ENCODE peak calls at places on chromosomes 6 and 20, in seven cellular contexts. C, T, F, X, K, W and U are unnamed samples.

GRCh38 chr20:4545526-4545925 is 176.2 kb upstream of the PRND start:
- DNase-seq in C (no peak), T (no peak), F (no peak), X (no peak), K (no peak), W (no peak), U (no peak)

GRCh38 chr6:69069881-69070280 is 434.8 kb downstream of the ADGRB3 start:
- DNase-seq in C (no peak), T (no peak), F (no peak), X (no peak), K (no peak), W (no peak), U (no peak)

GRCh38 chr6:21438237-21438985 is 155.1 kb upstream of the SOX4 start:
- DNase-seq in C (no peak), T (no peak), F (no peak), X (no peak), K (no peak), W (no peak), U (no peak)

GRCh38 chr6:63493557-63493956 is 78.7 kb upstream of the LOC128125822 start:
- DNase-seq in C (no peak), T (no peak), F (peak), X (no peak), K (no peak), W (no peak), U (no peak)

GRCh38 chr6:169812257-169812644 is 60.8 kb downstream of the ERMARD start:
- DNase-seq in C (no peak), T (no peak), F (no peak), X (no peak), K (no peak), W (no peak), U (no peak)

GRCh38 chr6:111925296-111925695 is 52.0 kb upstream of the FYN start:
- DNase-seq in C (peak), T (no peak), F (no peak), X (no peak), K (no peak), W (no peak), U (no peak)

GRCh38 chr20:10837901-10838300 is 164.1 kb upstream of the JAG1 start:
- DNase-seq in C (no peak), T (no peak), F (no peak), X (no peak), K (no peak), W (no peak), U (no peak)

GRCh38 chr20:3222635-3223600 is 13.6 kb downstream of the ITPA start:
- DNase-seq in C (no peak), T (no peak), F (peak), X (no peak), K (peak), W (no peak), U (peak)

GRCh38 chr6:1850581-1851157 is 241.0 kb downstream of the FOXC1 start:
- DNase-seq in C (no peak), T (no peak), F (no peak), X (no peak), K (no peak), W (no peak), U (no peak)

GRCh38 chr6:107187630-107188029 is 72.3 kb upstream of the BEND3 start:
- DNase-seq in C (no peak), T (no peak), F (no peak), X (no peak), K (no peak), W (no peak), U (no peak)

GRCh38 chr20:61768926-61769832 is 296.5 kb downstream of the TAF4 start:
- DNase-seq in C (no peak), T (no peak), F (no peak), X (peak), K (no peak), W (no peak), U (peak)

GRCh38 chr20:10707070-10707469 is 33.3 kb upstream of the JAG1 start:
- DNase-seq in C (no peak), T (no peak), F (no peak), X (no peak), K (no peak), W (no peak), U (no peak)

GRCh38 chr6:119602215-119603178 is 252.9 kb upstream of the MAN1A1 start:
- DNase-seq in C (no peak), T (no peak), F (no peak), X (no peak), K (no peak), W (no peak), U (no peak)

GRCh38 chr20:1154224-1154623 is 30.6 kb downstream of the TMEM74B start:
- DNase-seq in C (no peak), T (no peak), F (no peak), X (no peak), K (no peak), W (no peak), U (no peak)

GRCh38 chr6:5606546-5606945 is 345.2 kb downstream of the FARS2 start:
- DNase-seq in C (no peak), T (no peak), F (no peak), X (no peak), K (no peak), W (no peak), U (no peak)

GRCh38 chr20:57661201-57662027 is 41.2 kb upstream of the ZBP1 start:
- DNase-seq in C (no peak), T (peak), F (no peak), X (peak), K (no peak), W (peak), U (peak)

GRCh38 chr20:19806806-19807691 is 49.0 kb downstream of the RIN2 start:
- DNase-seq in C (no peak), T (no peak), F (peak), X (no peak), K (peak), W (no peak), U (no peak)

GRCh38 chr20:24502184-24502583 is 32.8 kb downstream of the SYNDIG1 start:
- DNase-seq in C (peak), T (no peak), F (peak), X (peak), K (peak), W (no peak), U (no peak)

GRCh38 chr6:89080281-89081128 is at the start of gene PNRC1:
- DNase-seq in C (peak), T (peak), F (peak), X (peak), K (peak), W (peak), U (peak)
- TF ChIP-seq CTCF in C (no peak), T (peak), F (no peak), X (no peak), K (no peak), W (no peak), U (no peak)

GRCh38 chr6:88871498-88871897 is 91.9 kb downstream of the RNGTT start:
- DNase-seq in C (no peak), T (no peak), F (no peak), X (no peak), K (no peak), W (no peak), U (no peak)

GRCh38 chr6:88868559-88868860 is 94.9 kb downstream of the RNGTT start:
- DNase-seq in C (no peak), T (no peak), F (no peak), X (no peak), K (no peak), W (no peak), U (no peak)

GRCh38 chr6:88870728-88871330 is 92.6 kb downstream of the RNGTT start:
- DNase-seq in C (no peak), T (no peak), F (peak), X (no peak), K (peak), W (no peak), U (peak)

GRCh38 chr6:88867841-88868558 is 95.4 kb downstream of the RNGTT start:
- DNase-seq in C (no peak), T (no peak), F (peak), X (no peak), K (no peak), W (no peak), U (no peak)

GRCh38 chr6:88869263-88870023 is 94.0 kb downstream of the RNGTT start:
- DNase-seq in C (peak), T (no peak), F (no peak), X (no peak), K (no peak), W (no peak), U (no peak)
- H3K4me3 ChIP-seq in C (no peak), T (no peak), F (no peak), X (no peak), K (no peak), W (no peak), U (no peak)

DNA sequence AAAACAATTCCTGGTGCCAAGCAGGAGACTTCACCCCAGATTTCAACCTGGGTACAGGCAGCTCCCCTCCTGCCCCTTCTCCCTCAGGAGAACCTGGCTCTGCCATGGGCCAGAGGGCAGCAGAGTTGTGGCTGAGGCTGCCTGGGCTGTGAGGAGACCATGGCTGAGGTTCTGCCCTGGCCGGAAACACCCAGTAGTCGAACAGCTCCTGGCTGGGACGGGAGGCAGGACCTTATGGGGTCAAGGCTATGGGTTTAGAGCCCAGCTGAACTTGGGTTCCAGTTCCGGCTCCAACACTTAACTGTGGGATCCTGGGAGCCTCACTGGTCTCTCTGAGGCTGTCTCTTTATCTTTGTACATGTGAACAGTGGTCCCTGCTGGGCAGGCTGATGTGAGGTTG is 8.5 kb downstream of the C6orf132 start:
- DNase-seq in C (no peak), T (no peak), F (no peak), X (no peak), K (no peak), W (no peak), U (no peak)
- TF ChIP-seq CTCF in C (no peak), T (no peak), F (no peak), X (no peak), K (no peak), W (no peak), U (no peak)

GRCh38 chr20:33685328-33686007 is 717 bp downstream of the E2F1 start:
- DNase-seq in C (no peak), T (no peak), F (peak), X (no peak), K (no peak), W (no peak), U (peak)

GRCh38 chr20:33687370-33687915 is 1.3 kb upstream of the E2F1 start:
- DNase-seq in C (no peak), T (no peak), F (no peak), X (no peak), K (no peak), W (no peak), U (no peak)

GRCh38 chr20:33686008-33686983 is at the start of gene E2F1:
- DNase-seq in C (peak), T (peak), F (peak), X (peak), K (peak), W (peak), U (peak)

GRCh38 chr20:33687993-33688937 is 2.1 kb upstream of the E2F1 start:
- DNase-seq in C (no peak), T (no peak), F (no peak), X (no peak), K (no peak), W (no peak), U (no peak)

DNA sequence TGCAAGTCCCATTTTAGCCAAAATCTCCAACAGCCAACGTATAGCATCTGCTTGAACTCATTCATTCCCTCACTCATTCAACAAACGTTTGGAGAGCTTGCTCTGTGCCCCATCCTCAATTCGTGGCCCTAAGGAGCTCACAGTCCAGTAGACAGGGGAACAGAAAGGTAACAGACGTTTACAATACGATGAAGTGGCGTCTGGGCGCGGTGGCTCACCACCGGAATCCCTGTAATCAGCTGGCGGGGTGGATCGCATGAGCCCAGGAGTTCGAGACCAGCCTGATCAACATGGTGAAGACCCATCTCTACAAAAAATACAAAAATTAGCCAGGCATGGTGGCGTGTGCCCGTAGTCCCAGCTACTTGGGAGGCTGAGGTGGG is 790 bp upstream of the E2F1 start:
- DNase-seq in C (no peak), T (no peak), F (no peak), X (no peak), K (no peak), W (no peak), U (no peak)
- H3K4me3 ChIP-seq in C (no peak), T (peak), F (peak), X (peak), K (no peak), W (peak), U (peak)

DNA sequence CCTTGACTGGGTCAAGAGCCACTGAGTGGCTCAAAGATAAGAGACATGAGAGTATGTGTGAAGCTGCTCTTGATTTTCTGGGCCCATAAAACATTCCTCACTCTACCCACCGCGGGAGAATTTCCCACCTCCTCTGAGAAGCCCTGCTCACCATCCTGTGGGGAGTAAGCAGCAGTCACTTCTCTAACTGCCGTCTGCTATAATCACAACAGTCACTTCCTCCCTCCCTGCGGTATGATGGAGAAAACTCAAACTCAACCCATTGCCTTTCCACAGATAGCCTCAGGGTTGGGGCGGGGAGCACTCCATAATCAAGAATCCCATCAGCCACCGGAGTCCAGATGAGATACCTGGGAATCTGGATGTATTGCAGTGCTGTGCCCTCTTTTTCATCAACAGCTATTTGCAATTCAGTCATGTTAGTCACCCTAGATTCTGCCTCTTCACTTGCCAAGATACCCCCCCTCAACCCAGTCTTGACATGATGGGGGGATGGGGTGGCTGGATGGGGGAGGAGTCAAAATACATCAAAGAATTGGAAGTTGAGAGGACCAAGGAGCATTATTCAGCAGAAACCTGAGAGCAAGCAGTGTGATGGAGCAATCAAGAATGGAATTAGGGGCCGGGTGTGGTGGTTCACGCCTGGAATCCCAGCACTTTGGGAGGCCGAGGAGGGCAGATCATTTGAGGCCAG is 5.1 kb downstream of the MOCS1 start:
- DNase-seq in C (no peak), T (no peak), F (no peak), X (no peak), K (no peak), W (no peak), U (no peak)
- TF ChIP-seq CTCF in C (no peak), T (no peak), F (no peak), X (no peak), K (no peak), W (no peak), U (no peak)

GRCh38 chr6:78916411-78916810 is 49.1 kb downstream of the IRAK1BP1 start:
- DNase-seq in C (no peak), T (no peak), F (no peak), X (no peak), K (no peak), W (no peak), U (no peak)

GRCh38 chr6:78908621-78909020 is 41.3 kb downstream of the IRAK1BP1 start:
- DNase-seq in C (no peak), T (no peak), F (no peak), X (no peak), K (no peak), W (no peak), U (no peak)

GRCh38 chr6:78910611-78911134 is 43.3 kb downstream of the IRAK1BP1 start:
- DNase-seq in C (no peak), T (peak), F (no peak), X (no peak), K (peak), W (no peak), U (peak)

GRCh38 chr6:78909391-78909790 is 42.0 kb downstream of the IRAK1BP1 start:
- DNase-seq in C (peak), T (no peak), F (no peak), X (no peak), K (peak), W (no peak), U (no peak)

DNA sequence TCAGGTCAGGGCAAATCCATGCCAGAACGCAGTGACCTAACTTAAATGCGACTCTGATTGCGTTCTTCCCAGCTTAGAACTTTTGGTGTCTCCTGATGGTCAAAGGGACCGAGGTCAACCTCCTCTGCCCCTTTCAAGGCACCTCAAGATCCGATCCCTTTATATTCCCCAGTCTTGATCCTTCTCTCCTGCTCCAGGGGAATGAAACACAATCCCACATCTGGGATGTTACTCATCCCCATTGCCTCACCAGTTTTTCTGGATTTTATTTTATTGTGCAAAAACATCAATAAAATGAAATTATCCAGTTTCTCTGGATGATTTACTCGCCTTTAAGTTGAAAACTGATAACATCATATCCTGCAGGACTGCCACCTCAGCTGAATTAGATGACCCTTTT is 43.9 kb downstream of the IRAK1BP1 start:
- DNase-seq in C (no peak), T (no peak), F (no peak), X (no peak), K (no peak), W (no peak), U (no peak)
- H3K4me3 ChIP-seq in C (no peak), T (no peak), F (no peak), X (no peak), K (no peak), W (peak), U (peak)

DNA sequence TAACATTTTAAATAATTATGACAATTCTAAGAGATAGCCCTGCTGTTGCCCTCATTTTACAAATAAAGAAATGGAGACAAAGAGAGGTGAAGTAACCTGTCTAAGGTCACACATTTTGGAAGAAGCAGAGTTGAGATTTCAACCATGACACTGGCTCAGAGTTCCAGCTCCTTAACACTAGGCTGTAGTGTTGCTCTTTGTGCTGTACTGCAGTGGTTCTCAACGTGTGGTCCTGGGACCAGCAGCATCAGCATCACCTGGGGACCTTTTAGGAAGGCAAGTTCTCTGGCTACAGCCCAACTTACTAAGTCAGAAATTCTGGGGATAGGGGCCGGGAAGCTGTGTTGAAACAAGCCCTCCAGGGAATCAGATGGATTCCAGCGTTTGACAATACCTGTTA is 62.4 kb upstream of the FERMT1 start:
- DNase-seq in C (no peak), T (no peak), F (no peak), X (no peak), K (no peak), W (no peak), U (no peak)
- TF ChIP-seq CTCF in C (no peak), T (no peak), F (no peak), X (no peak), K (no peak), W (no peak), U (no peak)

DNA sequence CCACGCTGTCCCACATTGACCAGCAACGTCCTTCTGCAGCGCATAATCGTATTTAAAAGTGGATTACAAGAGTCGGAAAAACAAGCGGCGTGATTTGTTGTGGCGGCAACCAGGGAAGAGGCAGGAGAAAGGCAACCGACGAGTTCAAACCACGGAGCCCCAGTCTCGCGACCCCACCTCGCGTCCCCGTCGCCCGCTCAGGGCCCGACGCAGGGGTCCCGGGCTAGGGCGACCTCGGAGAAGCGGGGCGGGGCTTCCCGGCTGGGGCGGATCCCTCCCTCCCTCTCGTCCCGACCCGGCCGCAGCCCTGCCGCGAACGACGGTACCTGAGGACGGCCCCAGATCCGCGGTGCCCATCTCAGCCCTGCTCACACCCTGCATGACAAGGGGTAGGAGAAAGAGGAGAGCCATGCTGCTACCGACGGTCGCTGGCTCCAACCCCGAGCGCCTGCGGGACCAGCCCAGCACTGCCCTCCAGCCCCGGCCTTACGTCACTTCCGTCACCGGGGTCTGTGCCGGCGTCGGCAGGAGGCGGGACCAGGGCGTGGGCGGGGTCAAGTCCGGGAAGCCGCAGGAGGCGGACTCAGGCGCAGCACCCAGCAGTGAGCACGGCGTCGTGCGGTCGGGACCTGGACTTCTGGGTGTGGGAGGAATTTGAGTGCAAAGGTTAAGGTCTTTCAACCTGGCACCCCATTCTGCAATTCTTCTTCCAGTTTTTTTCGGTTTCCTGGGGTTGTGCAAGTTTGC is at the start of gene IFNGR1:
- DNase-seq in C (no peak), T (peak), F (peak), X (peak), K (peak), W (peak), U (peak)
- H3K4me3 ChIP-seq in C (peak), T (peak), F (peak), X (peak), K (peak), W (peak), U (peak)